ENCODE peak calls at places on chromosome 5, in six cellular contexts. X is MCF 10A; P is stomach; G is activated CD8-positive, alpha-beta T cell treated with anti-CD3 and anti-CD28 coated beads for 36 hours; O is psoas muscle; J is neural crest cell. M is an unnamed sample.

GRCh38 chr5:38922199-38922598 is 76.4 kb downstream of the OSMR start:
- DNase-seq in X (peak), P (peak), G (peak), O (peak), J (peak), M (no peak)

GRCh38 chr5:141519605-141520288 is 30.9 kb downstream of the PCDHGC5 start:
- DNase-seq in X (no peak), P (no peak), G (no peak), O (no peak), J (no peak), M (no peak)

GRCh38 chr5:155260798-155261197 is 247.2 kb downstream of the KIF4B start:
- DNase-seq in X (peak), P (no peak), G (no peak), O (no peak), J (no peak), M (no peak)

GRCh38 chr5:96785719-96786118 is 22.0 kb downstream of the ERAP1 start:
- DNase-seq in X (no peak), P (no peak), G (no peak), O (no peak), J (no peak), M (no peak)

GRCh38 chr5:73591698-73592501 is 26.4 kb downstream of the UTP15 start:
- DNase-seq in X (peak), P (no peak), G (no peak), O (no peak), J (no peak), M (no peak)

GRCh38 chr5:181200816-181201215 is 4.2 kb downstream of the TRIM7 start:
- DNase-seq in X (no peak), P (no peak), G (no peak), O (no peak), J (no peak), M (no peak)

GRCh38 chr5:135916638-135917263 is 21.1 kb upstream of the IL9 start:
- DNase-seq in X (no peak), P (no peak), G (peak), O (no peak), J (no peak), M (no peak)

GRCh38 chr5:946720-947625 is 54.3 kb downstream of the TRIP13 start:
- DNase-seq in X (no peak), P (no peak), G (no peak), O (no peak), J (no peak), M (no peak)

GRCh38 chr5:95916687-95917085 is 45.0 kb downstream of the ELL2 start:
- DNase-seq in X (no peak), P (no peak), G (no peak), O (no peak), J (no peak), M (no peak)

GRCh38 chr5:35145671-35146317 is 84.5 kb downstream of the PRLR start:
- DNase-seq in X (no peak), P (no peak), G (no peak), O (no peak), J (no peak), M (no peak)

GRCh38 chr5:81525690-81526089 is 131.8 kb upstream of the ACOT12 start:
- DNase-seq in X (peak), P (no peak), G (no peak), O (no peak), J (no peak), M (no peak)

GRCh38 chr5:118989816-118990215 is 1.5 kb upstream of the DTWD2 start:
- DNase-seq in X (no peak), P (no peak), G (no peak), O (no peak), J (no peak), M (no peak)

GRCh38 chr5:74256947-74257573 is 383.5 kb downstream of the ENC1 start:
- DNase-seq in X (no peak), P (no peak), G (no peak), O (no peak), J (no peak), M (no peak)

DNA sequence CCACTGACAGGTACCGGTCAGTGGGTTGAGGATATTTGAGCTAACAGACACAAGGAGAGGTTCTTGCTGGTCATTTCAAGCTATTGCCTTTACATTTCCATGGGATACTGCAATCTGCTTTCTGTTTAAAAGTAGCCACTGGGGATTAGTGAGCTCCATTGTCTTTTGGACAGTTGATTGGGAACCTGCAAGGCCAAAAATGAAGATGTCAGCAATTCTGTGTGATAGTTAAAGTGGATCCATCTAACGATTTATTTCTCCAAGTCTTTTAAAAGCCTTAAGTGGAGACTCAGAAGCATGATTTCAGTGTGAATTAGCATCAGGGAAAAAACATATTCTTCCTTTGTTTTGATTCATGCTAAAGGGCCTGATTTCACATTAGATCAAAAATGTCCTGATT is 38.7 kb downstream of the MRPS30 start:
- DNase-seq in X (no peak), P (no peak), G (no peak), O (no peak), J (no peak), M (no peak)
- TF ChIP-seq CTCF in X (no peak), P (no peak), G (no peak), O (no peak), J (no peak), M (no peak)

DNA sequence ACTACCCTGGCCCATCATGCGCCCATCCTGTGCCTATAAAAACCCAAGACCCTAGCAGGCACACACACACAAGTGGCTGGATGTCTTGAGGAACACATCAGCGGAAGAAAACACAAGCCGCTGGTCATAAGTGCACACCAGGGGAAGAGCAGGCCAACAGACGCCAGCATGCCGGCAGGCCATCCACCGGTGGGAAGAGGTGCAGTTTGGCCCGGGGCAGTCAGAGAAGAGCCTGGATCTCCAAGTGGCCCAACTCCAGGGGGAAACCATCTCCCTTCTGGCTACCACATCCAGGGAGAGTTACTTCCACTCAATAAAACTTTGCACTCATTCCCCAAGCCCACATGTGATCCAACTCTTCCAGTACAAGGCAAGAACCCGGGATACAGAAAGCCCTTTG is 2001.3 kb upstream of the NUDT12 start:
- DNase-seq in X (no peak), P (no peak), G (no peak), O (no peak), J (no peak), M (no peak)
- TF ChIP-seq CTCF in X (no peak), P (no peak), G (no peak), O (no peak), J (no peak), M (no peak)

GRCh38 chr5:173920024-173920753 is 32.0 kb downstream of the CPEB4 start:
- DNase-seq in X (no peak), P (no peak), G (no peak), O (no peak), J (no peak), M (no peak)

GRCh38 chr5:173915310-173916005 is 27.3 kb downstream of the CPEB4 start:
- DNase-seq in X (no peak), P (no peak), G (no peak), O (no peak), J (no peak), M (no peak)

GRCh38 chr5:173919443-173919842 is 31.3 kb downstream of the CPEB4 start:
- DNase-seq in X (no peak), P (no peak), G (no peak), O (no peak), J (no peak), M (no peak)

GRCh38 chr5:173916233-173916632 is 28.1 kb downstream of the CPEB4 start:
- DNase-seq in X (no peak), P (no peak), G (no peak), O (no peak), J (no peak), M (no peak)

GRCh38 chr5:173917788-173918786 is 29.9 kb downstream of the CPEB4 start:
- DNase-seq in X (peak), P (peak), G (peak), O (peak), J (peak), M (peak)
- TF ChIP-seq CTCF in X (no peak), P (no peak), G (no peak), O (no peak), J (peak), M (no peak)

DNA sequence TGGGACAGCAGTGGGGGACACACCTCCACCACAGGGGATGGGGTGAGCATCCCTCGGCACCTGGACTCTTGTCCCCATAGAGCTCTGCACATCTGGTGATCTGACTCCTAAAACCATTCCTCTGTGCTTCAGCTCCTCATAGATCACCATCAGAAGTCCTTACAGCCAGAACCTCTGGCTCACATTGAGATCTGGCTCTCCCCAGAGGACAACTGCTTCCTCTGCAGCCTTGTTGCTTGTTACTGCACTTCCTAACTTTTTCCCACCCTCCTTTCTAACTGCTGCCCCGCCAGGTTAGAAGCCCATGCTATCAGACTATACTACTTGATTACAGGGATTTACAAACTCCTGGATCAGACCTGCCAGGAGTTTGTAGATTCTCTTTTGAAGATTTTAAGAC is 64.5 kb downstream of the ARSB start:
- DNase-seq in X (no peak), P (no peak), G (no peak), O (no peak), J (no peak), M (no peak)
- TF ChIP-seq CTCF in X (no peak), P (no peak), G (no peak), O (peak), J (no peak), M (no peak)

GRCh38 chr5:6194261-6194875 is 184.0 kb downstream of the MED10 start:
- DNase-seq in X (no peak), P (no peak), G (no peak), O (no peak), J (no peak), M (no peak)

GRCh38 chr5:6195711-6196358 is 182.5 kb downstream of the MED10 start:
- DNase-seq in X (no peak), P (no peak), G (no peak), O (no peak), J (no peak), M (no peak)

GRCh38 chr5:6194906-6195612 is 183.3 kb downstream of the MED10 start:
- DNase-seq in X (no peak), P (no peak), G (no peak), O (no peak), J (no peak), M (no peak)

GRCh38 chr5:6193315-6193714 is 185.0 kb downstream of the MED10 start:
- DNase-seq in X (no peak), P (no peak), G (no peak), O (no peak), J (no peak), M (no peak)

DNA sequence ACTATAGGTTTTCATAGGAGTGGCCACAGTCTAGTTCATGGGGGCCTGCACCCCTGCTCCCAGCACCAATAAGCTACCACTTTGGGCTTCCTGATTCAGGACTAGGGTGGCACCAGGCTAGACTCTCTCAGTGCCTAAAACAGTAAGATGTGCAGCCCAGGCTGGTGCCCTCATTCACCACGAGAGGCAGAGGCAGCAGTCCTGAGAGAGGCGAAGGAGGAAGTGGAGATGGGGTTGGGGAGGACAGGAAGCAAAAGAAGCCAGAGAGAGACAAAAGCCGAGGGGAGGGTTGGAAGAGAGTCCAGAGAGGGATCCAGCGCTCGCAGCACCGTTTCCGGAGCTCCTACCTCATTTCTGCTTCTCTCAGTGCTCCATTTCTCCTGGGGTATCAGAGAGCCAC is 180.9 kb downstream of the MED10 start:
- DNase-seq in X (no peak), P (no peak), G (no peak), O (no peak), J (no peak), M (no peak)
- TF ChIP-seq CTCF in X (no peak), P (no peak), G (no peak), O (no peak), J (no peak), M (no peak)